ENCODE peak calls at places on chromosomes 16 and 17, in six cellular contexts. K, B, G, W, C and D are unnamed samples.

GRCh38 chr16:28098959-28099945 is 35.7 kb upstream of the GSG1L start:
- DNase-seq in K (peak; percentile 54), W (no peak), B (no peak), C (no peak), G (no peak), D (no peak)

GRCh38 chr17:72853438-72854415 is 238.8 kb downstream of the SLC39A11 start:
- DNase-seq in G (no peak), C (no peak), B (no peak), K (no peak), W (no peak), D (no peak)

GRCh38 chr16:88376053-88376834 is 6.5 kb upstream of the ZNF469 start:
- DNase-seq in B (no peak), C (no peak), W (no peak), K (no peak), G (no peak), D (no peak)

GRCh38 chr16:4660454-4661007 is 32.8 kb upstream of the NUDT16L1 start:
- DNase-seq in G (peak; percentile 84), W (no peak), C (peak; percentile 70), B (peak; percentile 77), K (peak; percentile 83), D (peak; percentile 59)

GRCh38 chr17:56110463-56111138 is 42.7 kb upstream of the ANKFN1 start:
- DNase-seq in B (peak; percentile 65), K (no peak), C (peak; percentile 76), G (no peak), W (no peak), D (no peak)

GRCh38 chr16:21263640-21264211 is 14.4 kb downstream of the CRYM start:
- DNase-seq in C (no peak), G (no peak), B (no peak), K (no peak), W (peak; percentile 2), D (no peak)

GRCh38 chr17:50533720-50534148 is 1.2 kb downstream of the EPN3 start:
- DNase-seq in G (no peak), K (no peak), W (no peak), B (no peak), C (peak; percentile 97), D (no peak)

GRCh38 chr16:31427441-31428276 is 501 bp downstream of the COX6A2 start:
- DNase-seq in C (peak; percentile 60), K (peak; percentile 59), B (peak; percentile 38), G (peak; percentile 62), W (no peak), D (no peak)

GRCh38 chr17:40813804-40814203 is 8.6 kb downstream of the KRT10 start:
- DNase-seq in G (no peak), K (no peak), C (no peak), B (no peak), W (no peak), D (no peak)

GRCh38 chr17:951388-952132 is 28.0 kb downstream of the NXN start:
- DNase-seq in K (no peak), C (no peak), G (no peak), B (no peak), W (peak; percentile 73), D (peak; percentile 14)

GRCh38 chr16:72244853-72245252 is 72.9 kb upstream of the PMFBP1 start:
- DNase-seq in C (no peak), W (no peak), G (no peak), B (no peak), K (no peak), D (no peak)

GRCh38 chr17:43845772-43846171 is 1.2 kb upstream of the CD300LG start:
- DNase-seq in W (no peak), B (no peak), K (no peak), G (no peak), C (no peak), D (no peak)

GRCh38 chr17:48729335-48730239 is 1.0 kb upstream of the HOXB13 start:
- DNase-seq in B (no peak), W (no peak), K (no peak), G (no peak), C (no peak), D (no peak)

GRCh38 chr17:13544292-13544691 is 57.4 kb downstream of the HS3ST3A1 start:
- DNase-seq in K (no peak), C (no peak), B (peak; percentile 59), G (no peak), W (peak; percentile 93), D (no peak)

GRCh38 chr16:19502395-19503131 is 19.3 kb downstream of the GDE1 start:
- DNase-seq in G (peak; percentile 74), W (no peak), B (peak; percentile 76), C (peak; percentile 80), K (no peak), D (peak; percentile 79)

GRCh38 chr16:85037050-85037410 is 9.4 kb downstream of the KIAA0513 start:
- DNase-seq in C (no peak), W (peak; percentile 36), K (no peak), G (peak; percentile 22), B (no peak), D (no peak)

GRCh38 chr17:35373984-35374765 is 754 bp upstream of the SLFN11 start:
- DNase-seq in G (peak; percentile 64), W (no peak), K (peak; percentile 61), C (peak; percentile 47), B (peak; percentile 54), D (peak; percentile 31)

GRCh38 chr16:86702824-86703588 is 124.7 kb downstream of the FOXL1 start:
- DNase-seq in W (no peak), C (no peak), K (no peak), B (no peak), G (no peak), D (no peak)

GRCh38 chr16:66382966-66383299 is 16.4 kb downstream of the CDH5 start:
- DNase-seq in K (no peak), C (no peak), G (no peak), W (peak; percentile 52), B (no peak), D (no peak)

GRCh38 chr16:12162586-12162985 is 186.1 kb downstream of the SNX29 start:
- DNase-seq in W (no peak), G (no peak), B (no peak), K (no peak), C (no peak), D (no peak)

GRCh38 chr16:56964243-56965148 is 2.7 kb downstream of the CETP start:
- DNase-seq in K (peak; percentile 88), G (peak; percentile 99), C (peak; percentile 92), B (peak; percentile 85), W (peak; percentile 65), D (peak; percentile 91)

GRCh38 chr17:48333034-48333491 is 97.0 kb downstream of the SKAP1 start:
- DNase-seq in B (no peak), G (no peak), K (no peak), C (no peak), W (no peak), D (no peak)

GRCh38 chr17:80195671-80196529 is 24.2 kb downstream of the SGSH start:
- DNase-seq in B (no peak), W (no peak), K (no peak), G (peak; percentile 64), C (no peak), D (peak; percentile 15)

GRCh38 chr17:79991140-79991923 is 44.3 kb downstream of the TBC1D16 start:
- DNase-seq in G (peak; percentile 87), W (peak; percentile 43), B (peak; percentile 81), C (peak; percentile 90), K (peak; percentile 79), D (peak; percentile 51)

GRCh38 chr16:27408602-27409031 is 6.6 kb downstream of the IL21R start:
- DNase-seq in K (peak; percentile 77), W (no peak), C (no peak), B (no peak), G (no peak), D (no peak)

GRCh38 chr16:7731121-7731520 is 398.5 kb downstream of the RBFOX1 start:
- DNase-seq in G (no peak), C (no peak), K (no peak), B (no peak), W (no peak), D (no peak)

GRCh38 chr17:73182616-73183310 is 10.1 kb upstream of the COG1 start:
- DNase-seq in K (no peak), W (peak; percentile 6), G (no peak), C (peak; percentile 64), B (no peak), D (no peak)

GRCh38 chr16:67562526-67562917 is at the start of gene CTCF:
- DNase-seq in K (no peak), B (peak; percentile 79), C (peak; percentile 85), G (peak; percentile 85), W (no peak), D (peak; percentile 73)

GRCh38 chr17:4932756-4933155 is 679 bp downstream of the GP1BA start:
- DNase-seq in K (no peak), G (no peak), W (no peak), B (no peak), C (no peak), D (no peak)

GRCh38 chr16:83402969-83403368 is 404.8 kb upstream of the HSBP1 start:
- DNase-seq in K (no peak), C (no peak), G (no peak), B (no peak), W (no peak), D (no peak)